ENCODE peak calls at places on chromosomes 16 and 17, in seven cellular contexts. One of them, this sample, is unnamed.

GRCh38 chr17:47225911-47226688 is 17.0 kb downstream of the MYL4 start:
- DNase-seq in H1: no peak
- DNase-seq in trophoblast cell: no peak
- DNase-seq in IMR-90: peak; percentile 47
- DNase-seq in H9: no peak
- DNase-seq in mesendoderm: no peak
- DNase-seq in mesenchymal stem cell: peak; percentile 67
- DNase-seq in this sample: no peak

GRCh38 chr17:13016881-13017622 is 775 bp downstream of the ELAC2 start:
- DNase-seq in trophoblast cell: no peak
- DNase-seq in IMR-90: peak; percentile 10
- DNase-seq in mesenchymal stem cell: peak; percentile 59
- DNase-seq in H9: peak; percentile 9
- DNase-seq in H1: no peak
- DNase-seq in mesendoderm: no peak
- DNase-seq in this sample: no peak

GRCh38 chr16:67734731-67735201 is 15.7 kb upstream of the GFOD2 start:
- DNase-seq in H9: no peak
- DNase-seq in mesendoderm: no peak
- DNase-seq in trophoblast cell: no peak
- DNase-seq in IMR-90: no peak
- DNase-seq in H1: no peak
- DNase-seq in mesenchymal stem cell: no peak
- DNase-seq in this sample: no peak

GRCh38 chr17:76690596-76691280 is 20.0 kb downstream of the MXRA7 start:
- DNase-seq in trophoblast cell: no peak
- DNase-seq in mesendoderm: no peak
- DNase-seq in mesenchymal stem cell: no peak
- DNase-seq in H9: no peak
- DNase-seq in IMR-90: no peak
- DNase-seq in H1: no peak
- DNase-seq in this sample: no peak

GRCh38 chr16:49485663-49486062 is 112.1 kb downstream of the C16orf78 start:
- DNase-seq in H9: no peak
- DNase-seq in H1: no peak
- DNase-seq in mesendoderm: peak; percentile 22
- DNase-seq in IMR-90: no peak
- DNase-seq in mesenchymal stem cell: no peak
- DNase-seq in trophoblast cell: no peak
- DNase-seq in this sample: no peak

GRCh38 chr16:11610121-11610505 is 23.4 kb upstream of the LITAF start:
- DNase-seq in H1: no peak
- DNase-seq in mesendoderm: no peak
- DNase-seq in trophoblast cell: no peak
- DNase-seq in H9: no peak
- DNase-seq in mesenchymal stem cell: no peak
- DNase-seq in IMR-90: no peak
- DNase-seq in this sample: no peak

GRCh38 chr17:5468075-5468473 is 708 bp downstream of the DHX33 start:
- DNase-seq in H1: no peak
- DNase-seq in mesendoderm: no peak
- DNase-seq in trophoblast cell: no peak
- DNase-seq in mesenchymal stem cell: no peak
- DNase-seq in IMR-90: no peak
- DNase-seq in H9: no peak
- DNase-seq in this sample: no peak

GRCh38 chr17:28427372-28427771 is 21.4 kb upstream of the SLC46A1 start:
- DNase-seq in IMR-90: peak; percentile 33
- DNase-seq in trophoblast cell: no peak
- DNase-seq in H9: no peak
- DNase-seq in mesendoderm: no peak
- DNase-seq in H1: no peak
- DNase-seq in mesenchymal stem cell: no peak
- DNase-seq in this sample: no peak

DNA sequence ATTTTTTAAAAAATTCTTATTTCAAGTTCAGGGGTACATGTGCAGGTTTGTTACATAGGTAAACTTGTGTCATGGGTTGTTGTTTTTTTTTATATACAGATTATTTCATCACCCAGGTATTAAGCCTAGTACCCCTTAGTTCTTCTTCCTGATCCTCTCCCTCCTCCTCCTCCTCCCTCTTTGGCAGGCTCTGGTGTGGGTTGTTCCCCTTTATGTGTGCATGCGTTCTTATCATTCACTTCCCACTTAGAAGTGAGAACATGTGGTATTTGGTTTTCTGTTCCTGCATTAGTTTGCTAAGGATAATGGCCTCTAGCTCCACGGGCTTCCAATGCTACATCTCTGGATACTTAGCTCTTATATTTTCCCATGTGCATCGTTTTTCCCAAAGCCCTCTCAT is 404.4 kb downstream of the HAPSTR1 start:
- DNase-seq in mesendoderm: no peak
- DNase-seq in mesenchymal stem cell: no peak
- DNase-seq in trophoblast cell: no peak
- DNase-seq in H9: no peak
- DNase-seq in H1: no peak
- DNase-seq in IMR-90: no peak
- DNase-seq in this sample: no peak
- H2BK120ac ChIP-seq in mesendoderm: no peak overlapping the region
- H2BK120ac ChIP-seq in mesenchymal stem cell: no peak overlapping the region
- H2BK120ac ChIP-seq in trophoblast cell: no peak overlapping the region
- H2BK120ac ChIP-seq in H9: no peak overlapping the region
- H2BK120ac ChIP-seq in H1: no peak overlapping the region
- H2BK120ac ChIP-seq in IMR-90: no peak overlapping the region
- H2BK120ac ChIP-seq in this sample: no peak overlapping the region

GRCh38 chr17:74356640-74357465 is 4.8 kb downstream of the BTBD17 start:
- DNase-seq in H9: peak; percentile 65
- DNase-seq in trophoblast cell: peak; percentile 6
- DNase-seq in mesenchymal stem cell: no peak
- DNase-seq in IMR-90: no peak
- DNase-seq in H1: no peak
- DNase-seq in mesendoderm: no peak
- DNase-seq in this sample: no peak

GRCh38 chr17:74359916-74360315 is 1.8 kb downstream of the BTBD17 start:
- DNase-seq in H9: no peak
- DNase-seq in H1: no peak
- DNase-seq in IMR-90: no peak
- DNase-seq in mesenchymal stem cell: no peak
- DNase-seq in mesendoderm: no peak
- DNase-seq in trophoblast cell: no peak
- DNase-seq in this sample: no peak

GRCh38 chr17:74357466-74357809 is 4.2 kb downstream of the BTBD17 start:
- DNase-seq in trophoblast cell: no peak
- DNase-seq in mesenchymal stem cell: no peak
- DNase-seq in mesendoderm: no peak
- DNase-seq in H9: no peak
- DNase-seq in H1: no peak
- DNase-seq in IMR-90: no peak
- DNase-seq in this sample: no peak

GRCh38 chr17:74360993-74361612 is 565 bp downstream of the BTBD17 start:
- DNase-seq in mesendoderm: peak; percentile 78
- DNase-seq in trophoblast cell: no peak
- DNase-seq in H9: no peak
- DNase-seq in H1: no peak
- DNase-seq in mesenchymal stem cell: no peak
- DNase-seq in IMR-90: peak; percentile 6
- DNase-seq in this sample: peak; percentile 89

GRCh38 chr17:74358696-74359095 is 3.0 kb downstream of the BTBD17 start:
- DNase-seq in trophoblast cell: no peak
- DNase-seq in H9: no peak
- DNase-seq in IMR-90: no peak
- DNase-seq in mesendoderm: peak; percentile 45
- DNase-seq in H1: no peak
- DNase-seq in mesenchymal stem cell: no peak
- DNase-seq in this sample: no peak
- H2BK120ac ChIP-seq in trophoblast cell: no peak overlapping the region
- H2BK120ac ChIP-seq in H9: no peak overlapping the region
- H2BK120ac ChIP-seq in IMR-90: no peak overlapping the region
- H2BK120ac ChIP-seq in mesendoderm: no peak overlapping the region
- H2BK120ac ChIP-seq in H1: no peak overlapping the region
- H2BK120ac ChIP-seq in mesenchymal stem cell: no peak overlapping the region
- H2BK120ac ChIP-seq in this sample: no peak overlapping the region

GRCh38 chr17:51045616-51046526 is 74.8 kb downstream of the SPAG9 start:
- DNase-seq in H9: no peak
- DNase-seq in trophoblast cell: no peak
- DNase-seq in H1: no peak
- DNase-seq in mesendoderm: peak; percentile 43
- DNase-seq in mesenchymal stem cell: no peak
- DNase-seq in IMR-90: no peak
- DNase-seq in this sample: peak; percentile 54

GRCh38 chr17:51050291-51051033 is 70.2 kb downstream of the SPAG9 start:
- DNase-seq in H9: no peak
- DNase-seq in trophoblast cell: no peak
- DNase-seq in H1: no peak
- DNase-seq in mesenchymal stem cell: no peak
- DNase-seq in mesendoderm: no peak
- DNase-seq in IMR-90: no peak
- DNase-seq in this sample: no peak

GRCh38 chr17:51046527-51047384 is 73.9 kb downstream of the SPAG9 start:
- DNase-seq in mesendoderm: peak; percentile 97
- DNase-seq in IMR-90: peak; percentile 87
- DNase-seq in mesenchymal stem cell: peak; percentile 90
- DNase-seq in trophoblast cell: no peak
- DNase-seq in H9: peak; percentile 93
- DNase-seq in H1: peak; percentile 75
- DNase-seq in this sample: peak; percentile 97

GRCh38 chr17:51044964-51045363 is 75.7 kb downstream of the SPAG9 start:
- DNase-seq in H1: no peak
- DNase-seq in H9: no peak
- DNase-seq in mesendoderm: no peak
- DNase-seq in trophoblast cell: no peak
- DNase-seq in IMR-90: no peak
- DNase-seq in mesenchymal stem cell: no peak
- DNase-seq in this sample: no peak
- H2BK120ac ChIP-seq in H1: no peak overlapping the region
- H2BK120ac ChIP-seq in H9: no peak overlapping the region
- H2BK120ac ChIP-seq in mesendoderm: no peak overlapping the region
- H2BK120ac ChIP-seq in trophoblast cell: no peak overlapping the region
- H2BK120ac ChIP-seq in IMR-90: no peak overlapping the region
- H2BK120ac ChIP-seq in mesenchymal stem cell: no peak overlapping the region
- H2BK120ac ChIP-seq in this sample: no peak overlapping the region

GRCh38 chr16:89599902-89600301 is 13.5 kb upstream of the DPEP1 start:
- DNase-seq in IMR-90: no peak
- DNase-seq in H9: no peak
- DNase-seq in mesenchymal stem cell: no peak
- DNase-seq in H1: peak; percentile 51
- DNase-seq in mesendoderm: no peak
- DNase-seq in trophoblast cell: no peak
- DNase-seq in this sample: no peak
- H2BK120ac ChIP-seq in IMR-90: no peak overlapping the region
- H2BK120ac ChIP-seq in H9: no peak overlapping the region
- H2BK120ac ChIP-seq in mesenchymal stem cell: no peak overlapping the region
- H2BK120ac ChIP-seq in H1: no peak overlapping the region
- H2BK120ac ChIP-seq in mesendoderm: no peak overlapping the region
- H2BK120ac ChIP-seq in trophoblast cell: no peak overlapping the region
- H2BK120ac ChIP-seq in this sample: no peak overlapping the region

GRCh38 chr16:50737420-50737959 is 4.4 kb upstream of the CYLD start:
- DNase-seq in trophoblast cell: no peak
- DNase-seq in H1: no peak
- DNase-seq in mesenchymal stem cell: no peak
- DNase-seq in mesendoderm: no peak
- DNase-seq in H9: no peak
- DNase-seq in IMR-90: peak; percentile 13
- DNase-seq in this sample: no peak
- H2BK120ac ChIP-seq in trophoblast cell: no peak overlapping the region
- H2BK120ac ChIP-seq in H1: no peak overlapping the region
- H2BK120ac ChIP-seq in mesenchymal stem cell: no peak overlapping the region
- H2BK120ac ChIP-seq in mesendoderm: no peak overlapping the region
- H2BK120ac ChIP-seq in H9: no peak overlapping the region
- H2BK120ac ChIP-seq in IMR-90: no peak overlapping the region
- H2BK120ac ChIP-seq in this sample: no peak overlapping the region

DNA sequence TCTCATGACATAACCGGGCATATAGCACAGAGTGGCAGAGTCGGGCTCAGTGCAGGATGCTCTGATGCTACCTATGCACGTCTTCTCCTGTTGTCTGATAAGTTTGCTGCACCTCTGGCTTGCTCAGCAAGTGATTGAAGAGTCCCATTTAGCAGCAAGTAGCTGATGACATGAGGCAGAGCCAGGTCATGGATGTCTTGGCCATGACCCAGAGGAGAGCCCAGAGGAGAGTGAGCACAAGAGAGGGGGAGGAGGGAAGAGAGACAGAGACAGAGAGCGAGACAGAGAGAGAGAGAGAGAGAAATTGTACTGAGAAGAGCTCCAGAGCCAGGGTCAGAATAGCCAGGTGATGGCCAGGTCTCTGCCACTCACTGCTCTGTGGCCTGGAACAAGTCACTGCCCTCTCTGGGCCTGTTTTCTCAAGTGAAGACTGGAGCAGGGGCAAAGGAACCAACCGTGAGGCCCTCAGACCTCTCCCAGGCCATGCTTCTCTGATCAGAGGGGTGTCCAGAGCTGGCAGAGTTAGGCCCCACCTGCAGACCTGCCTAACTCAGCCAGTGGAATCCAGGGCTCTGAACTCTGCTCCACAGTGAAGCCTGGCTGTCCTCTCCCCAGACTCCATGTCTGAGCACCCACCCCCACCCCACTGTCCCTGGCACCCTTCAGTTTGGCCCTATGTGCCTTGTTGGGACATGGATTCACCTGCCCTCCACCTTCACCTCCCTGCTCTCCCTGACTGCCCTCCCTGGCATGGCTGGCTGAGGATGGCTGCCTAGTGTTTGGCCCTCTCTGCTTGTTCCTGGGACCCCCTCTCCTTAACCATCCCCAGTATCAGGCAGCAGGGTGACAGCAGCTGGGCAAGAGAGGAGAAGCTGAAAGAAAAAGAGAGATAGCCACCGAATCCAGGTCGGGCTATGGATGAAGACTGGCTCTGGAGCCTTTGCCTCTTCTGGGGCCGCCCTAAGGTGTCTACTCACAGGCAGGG is 4.3 kb upstream of the KRT35 start:
- DNase-seq in mesendoderm: no peak
- DNase-seq in H1: no peak
- DNase-seq in mesenchymal stem cell: no peak
- DNase-seq in H9: no peak
- DNase-seq in IMR-90: no peak
- DNase-seq in trophoblast cell: no peak
- DNase-seq in this sample: no peak
- H2BK120ac ChIP-seq in mesendoderm: no peak overlapping the region
- H2BK120ac ChIP-seq in H1: no peak overlapping the region
- H2BK120ac ChIP-seq in mesenchymal stem cell: no peak overlapping the region
- H2BK120ac ChIP-seq in H9: no peak overlapping the region
- H2BK120ac ChIP-seq in IMR-90: no peak overlapping the region
- H2BK120ac ChIP-seq in trophoblast cell: no peak overlapping the region
- H2BK120ac ChIP-seq in this sample: no peak overlapping the region

DNA sequence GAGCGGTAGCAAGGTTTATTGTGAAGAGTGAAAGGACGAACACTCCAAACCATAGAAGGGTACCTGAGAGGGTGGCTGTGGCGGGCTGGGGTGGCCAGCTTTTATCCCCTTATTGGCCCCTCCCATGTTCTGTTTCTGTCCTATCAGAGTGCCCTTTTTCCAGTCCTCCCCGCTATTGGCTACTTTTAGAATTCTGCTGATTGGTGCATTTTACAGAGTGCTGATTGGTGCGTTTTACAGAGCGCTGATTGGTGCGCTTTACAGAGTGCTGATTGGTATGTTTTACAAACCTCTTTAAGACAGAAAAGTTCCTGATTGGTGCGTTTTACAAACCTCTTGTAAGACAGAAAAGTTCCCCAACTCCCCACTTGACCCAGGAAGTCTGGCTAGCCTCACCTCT is 12.5 kb downstream of the GSG1L2 start:
- DNase-seq in IMR-90: no peak
- DNase-seq in mesenchymal stem cell: no peak
- DNase-seq in trophoblast cell: no peak
- DNase-seq in mesendoderm: no peak
- DNase-seq in H1: no peak
- DNase-seq in H9: no peak
- DNase-seq in this sample: no peak
- H2BK120ac ChIP-seq in IMR-90: no peak overlapping the region
- H2BK120ac ChIP-seq in mesenchymal stem cell: no peak overlapping the region
- H2BK120ac ChIP-seq in trophoblast cell: no peak overlapping the region
- H2BK120ac ChIP-seq in mesendoderm: no peak overlapping the region
- H2BK120ac ChIP-seq in H1: no peak overlapping the region
- H2BK120ac ChIP-seq in H9: no peak overlapping the region
- H2BK120ac ChIP-seq in this sample: no peak overlapping the region

This sample was measured in neuronal stem cell.